ENCODE peak calls at places on chromosomes 6 and 20, in six cellular contexts. One of them, this sample, is unnamed.

GRCh38 chr6:100592929-100593328 is 128.2 kb upstream of the SIM1 start:
- DNase-seq in pancreas: no peak
- DNase-seq in NCI-H2081: peak
- DNase-seq in DMS79: no peak
- DNase-seq in stimulated activated naive CD8-positive, alpha-beta T cell treated with anti-CD3 and anti-CD28 coated beads, Interleukin-15, Interleukin-2, amounts not matched to agents 100 U/mL and 50 U/mL, for 24 hours: no peak
- DNase-seq in SK-N-DZ: no peak
- DNase-seq in this sample: no peak

GRCh38 chr20:32415494-32415893 is 57.4 kb downstream of the ASXL1 start:
- DNase-seq in stimulated activated naive CD8-positive, alpha-beta T cell treated with anti-CD3 and anti-CD28 coated beads, Interleukin-15, Interleukin-2, amounts not matched to agents 100 U/mL and 50 U/mL, for 24 hours: no peak
- DNase-seq in pancreas: no peak
- DNase-seq in NCI-H2081: no peak
- DNase-seq in DMS79: no peak
- DNase-seq in SK-N-DZ: no peak
- DNase-seq in this sample: no peak

GRCh38 chr6:168058691-168059551 is 20.1 kb downstream of the FRMD1 start:
- DNase-seq in NCI-H2081: no peak
- DNase-seq in stimulated activated naive CD8-positive, alpha-beta T cell treated with anti-CD3 and anti-CD28 coated beads, Interleukin-15, Interleukin-2, amounts not matched to agents 100 U/mL and 50 U/mL, for 24 hours: no peak
- DNase-seq in SK-N-DZ: no peak
- DNase-seq in pancreas: no peak
- DNase-seq in DMS79: no peak
- DNase-seq in this sample: no peak

GRCh38 chr20:59749293-59749680 is 144.9 kb downstream of the PHACTR3 start:
- DNase-seq in pancreas: no peak
- DNase-seq in NCI-H2081: no peak
- DNase-seq in DMS79: no peak
- DNase-seq in SK-N-DZ: no peak
- DNase-seq in stimulated activated naive CD8-positive, alpha-beta T cell treated with anti-CD3 and anti-CD28 coated beads, Interleukin-15, Interleukin-2, amounts not matched to agents 100 U/mL and 50 U/mL, for 24 hours: no peak
- DNase-seq in this sample: no peak

GRCh38 chr6:46528956-46529750 is 37.9 kb upstream of the RCAN2 start:
- DNase-seq in SK-N-DZ: no peak
- DNase-seq in stimulated activated naive CD8-positive, alpha-beta T cell treated with anti-CD3 and anti-CD28 coated beads, Interleukin-15, Interleukin-2, amounts not matched to agents 100 U/mL and 50 U/mL, for 24 hours: no peak
- DNase-seq in pancreas: no peak
- DNase-seq in DMS79: no peak
- DNase-seq in NCI-H2081: no peak
- DNase-seq in this sample: no peak

GRCh38 chr6:131688286-131688685 is 12.9 kb downstream of the OR2A4 start:
- DNase-seq in DMS79: no peak
- DNase-seq in stimulated activated naive CD8-positive, alpha-beta T cell treated with anti-CD3 and anti-CD28 coated beads, Interleukin-15, Interleukin-2, amounts not matched to agents 100 U/mL and 50 U/mL, for 24 hours: no peak
- DNase-seq in pancreas: no peak
- DNase-seq in SK-N-DZ: no peak
- DNase-seq in NCI-H2081: no peak
- DNase-seq in this sample: no peak

GRCh38 chr6:109059591-109060021 is 35.0 kb downstream of the SESN1 start:
- DNase-seq in DMS79: no peak
- DNase-seq in stimulated activated naive CD8-positive, alpha-beta T cell treated with anti-CD3 and anti-CD28 coated beads, Interleukin-15, Interleukin-2, amounts not matched to agents 100 U/mL and 50 U/mL, for 24 hours: no peak
- DNase-seq in pancreas: no peak
- DNase-seq in SK-N-DZ: no peak
- DNase-seq in NCI-H2081: no peak
- DNase-seq in this sample: no peak

GRCh38 chr6:25612666-25613065 is 39.3 kb upstream of the SCGN start:
- DNase-seq in SK-N-DZ: no peak
- DNase-seq in NCI-H2081: no peak
- DNase-seq in DMS79: no peak
- DNase-seq in stimulated activated naive CD8-positive, alpha-beta T cell treated with anti-CD3 and anti-CD28 coated beads, Interleukin-15, Interleukin-2, amounts not matched to agents 100 U/mL and 50 U/mL, for 24 hours: no peak
- DNase-seq in pancreas: no peak
- DNase-seq in this sample: no peak

GRCh38 chr20:62136283-62137091 is 6.7 kb downstream of the PSMA7 start:
- DNase-seq in SK-N-DZ: peak
- DNase-seq in DMS79: no peak
- DNase-seq in stimulated activated naive CD8-positive, alpha-beta T cell treated with anti-CD3 and anti-CD28 coated beads, Interleukin-15, Interleukin-2, amounts not matched to agents 100 U/mL and 50 U/mL, for 24 hours: peak
- DNase-seq in NCI-H2081: peak
- DNase-seq in pancreas: peak
- DNase-seq in this sample: peak

GRCh38 chr6:40719671-40720374 is 132.7 kb upstream of the LRFN2 start:
- DNase-seq in SK-N-DZ: peak
- DNase-seq in DMS79: peak
- DNase-seq in NCI-H2081: no peak
- DNase-seq in stimulated activated naive CD8-positive, alpha-beta T cell treated with anti-CD3 and anti-CD28 coated beads, Interleukin-15, Interleukin-2, amounts not matched to agents 100 U/mL and 50 U/mL, for 24 hours: no peak
- DNase-seq in pancreas: no peak
- DNase-seq in this sample: no peak

GRCh38 chr6:131917318-131917717 is 33.9 kb downstream of the CCN2 start:
- DNase-seq in pancreas: no peak
- DNase-seq in DMS79: no peak
- DNase-seq in NCI-H2081: no peak
- DNase-seq in SK-N-DZ: no peak
- DNase-seq in stimulated activated naive CD8-positive, alpha-beta T cell treated with anti-CD3 and anti-CD28 coated beads, Interleukin-15, Interleukin-2, amounts not matched to agents 100 U/mL and 50 U/mL, for 24 hours: no peak
- DNase-seq in this sample: no peak

GRCh38 chr20:3218307-3218988 is 9.2 kb downstream of the ITPA start:
- DNase-seq in stimulated activated naive CD8-positive, alpha-beta T cell treated with anti-CD3 and anti-CD28 coated beads, Interleukin-15, Interleukin-2, amounts not matched to agents 100 U/mL and 50 U/mL, for 24 hours: peak
- DNase-seq in DMS79: no peak
- DNase-seq in pancreas: peak
- DNase-seq in NCI-H2081: peak
- DNase-seq in SK-N-DZ: peak
- DNase-seq in this sample: no peak

GRCh38 chr20:34538671-34539123 is 19.8 kb upstream of the MAP1LC3A start:
- DNase-seq in stimulated activated naive CD8-positive, alpha-beta T cell treated with anti-CD3 and anti-CD28 coated beads, Interleukin-15, Interleukin-2, amounts not matched to agents 100 U/mL and 50 U/mL, for 24 hours: peak
- DNase-seq in SK-N-DZ: peak
- DNase-seq in NCI-H2081: no peak
- DNase-seq in DMS79: no peak
- DNase-seq in pancreas: peak
- DNase-seq in this sample: no peak

GRCh38 chr6:122751291-122751690 is 28.2 kb upstream of the FABP7 start:
- DNase-seq in NCI-H2081: no peak
- DNase-seq in stimulated activated naive CD8-positive, alpha-beta T cell treated with anti-CD3 and anti-CD28 coated beads, Interleukin-15, Interleukin-2, amounts not matched to agents 100 U/mL and 50 U/mL, for 24 hours: no peak
- DNase-seq in pancreas: no peak
- DNase-seq in DMS79: no peak
- DNase-seq in SK-N-DZ: no peak
- DNase-seq in this sample: no peak

This sample was measured in NCI-H187.